ENCODE peak calls at places on chromosomes 7 and 10, in four cellular contexts. One of them, this sample, is unnamed.

GRCh38 chr10:123636598-123637325 is 29.4 kb upstream of the GPR26 start:
- DNase-seq in HCT116: peak
- DNase-seq in HepG2: no peak
- DNase-seq in GM23338: no peak
- DNase-seq in this sample: no peak

GRCh38 chr10:132105302-132105995 is 39.7 kb downstream of the JAKMIP3 start:
- DNase-seq in GM23338: no peak
- DNase-seq in HCT116: no peak
- DNase-seq in HepG2: no peak
- DNase-seq in this sample: no peak

GRCh38 chr10:49071221-49071761 is 44.0 kb downstream of the VSTM4 start:
- DNase-seq in GM23338: no peak
- DNase-seq in HCT116: no peak
- DNase-seq in HepG2: no peak
- DNase-seq in this sample: no peak

GRCh38 chr7:74288034-74288881 is 949 bp upstream of the CLIP2 start:
- DNase-seq in HCT116: no peak
- DNase-seq in GM23338: peak
- DNase-seq in HepG2: no peak
- DNase-seq in this sample: no peak

GRCh38 chr7:115274-115911 is 77.0 kb upstream of the FAM20C start:
- DNase-seq in GM23338: no peak
- DNase-seq in HepG2: no peak
- DNase-seq in HCT116: no peak
- DNase-seq in this sample: no peak

GRCh38 chr7:57348646-57349269 is 101.2 kb upstream of the ZNF716 start:
- DNase-seq in HCT116: no peak
- DNase-seq in HepG2: no peak
- DNase-seq in GM23338: no peak
- DNase-seq in this sample: no peak

GRCh38 chr10:33306126-33306525 is 28.3 kb downstream of the NRP1 start:
- DNase-seq in HCT116: no peak
- DNase-seq in HepG2: no peak
- DNase-seq in GM23338: no peak
- DNase-seq in this sample: no peak

GRCh38 chr10:19702215-19702614 is 114.0 kb upstream of the PLXDC2 start:
- DNase-seq in HCT116: no peak
- DNase-seq in HepG2: no peak
- DNase-seq in GM23338: no peak
- DNase-seq in this sample: no peak

GRCh38 chr10:79038841-79039201 is 29.9 kb upstream of the ZMIZ1 start:
- DNase-seq in HepG2: no peak
- DNase-seq in HCT116: no peak
- DNase-seq in GM23338: peak
- DNase-seq in this sample: no peak

GRCh38 chr7:120055300-120055699 is 217.7 kb upstream of the KCND2 start:
- DNase-seq in HepG2: no peak
- DNase-seq in HCT116: peak
- DNase-seq in GM23338: no peak
- DNase-seq in this sample: no peak

GRCh38 chr10:49106451-49106850 is 8.9 kb downstream of the VSTM4 start:
- DNase-seq in HepG2: no peak
- DNase-seq in GM23338: no peak
- DNase-seq in HCT116: no peak
- DNase-seq in this sample: no peak

GRCh38 chr7:36969376-36969775 is 245.1 kb upstream of the AOAH start:
- DNase-seq in HepG2: no peak
- DNase-seq in GM23338: no peak
- DNase-seq in HCT116: no peak
- DNase-seq in this sample: no peak

GRCh38 chr7:96328016-96328415 is 6.1 kb upstream of the SLC25A13 start:
- DNase-seq in GM23338: no peak
- DNase-seq in HCT116: no peak
- DNase-seq in HepG2: no peak
- DNase-seq in this sample: no peak

GRCh38 chr7:147509052-147509480 is 1081.5 kb upstream of the C7orf33 start:
- DNase-seq in HCT116: no peak
- DNase-seq in HepG2: no peak
- DNase-seq in GM23338: no peak
- DNase-seq in this sample: peak
- TF ChIP-seq POLR2AphosphoS5 in HCT116: no peak
- TF ChIP-seq POLR2AphosphoS5 in HepG2: no peak
- TF ChIP-seq POLR2AphosphoS5 in GM23338: no peak
- TF ChIP-seq POLR2AphosphoS5 in this sample: no peak

GRCh38 chr10:22323538-22324305 is 2.8 kb downstream of the BMI1 start:
- DNase-seq in GM23338: peak
- DNase-seq in HepG2: no peak
- DNase-seq in HCT116: no peak
- DNase-seq in this sample: no peak

GRCh38 chr10:22321831-22322662 is 1.1 kb downstream of the BMI1 start:
- DNase-seq in HCT116: no peak
- DNase-seq in GM23338: peak
- DNase-seq in HepG2: no peak
- DNase-seq in this sample: no peak

GRCh38 chr10:22321156-22321711 is 335 bp downstream of the BMI1 start:
- DNase-seq in HCT116: no peak
- DNase-seq in HepG2: peak
- DNase-seq in GM23338: peak
- DNase-seq in this sample: no peak

GRCh38 chr10:22324413-22324812 is 3.5 kb downstream of the BMI1 start:
- DNase-seq in HCT116: no peak
- DNase-seq in GM23338: no peak
- DNase-seq in HepG2: no peak
- DNase-seq in this sample: no peak

DNA sequence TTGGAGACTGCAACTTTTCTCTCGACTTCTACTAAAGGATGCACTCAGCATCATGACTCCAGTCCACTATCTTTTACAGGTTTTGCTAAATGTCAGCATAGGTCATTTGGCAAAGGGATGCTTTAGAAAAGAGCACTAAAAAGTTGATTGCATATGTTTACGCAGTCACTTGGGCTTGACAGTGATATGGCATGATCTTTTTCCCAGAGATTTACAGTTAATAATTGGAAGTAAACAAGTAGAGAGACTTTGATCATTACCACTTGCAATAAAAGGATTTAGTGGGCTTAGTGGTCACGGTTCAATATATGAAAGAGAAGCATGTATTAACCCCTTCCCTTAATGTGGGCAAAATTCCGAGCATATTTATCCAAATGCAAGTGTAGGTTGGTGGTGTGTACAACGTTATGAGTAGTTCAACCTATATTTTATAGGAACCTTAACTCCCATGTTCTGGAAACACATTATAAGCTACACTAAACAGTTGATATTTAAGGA is 1.8 kb downstream of the BMI1 start:
- DNase-seq in HCT116: no peak
- DNase-seq in HepG2: no peak
- DNase-seq in GM23338: no peak
- DNase-seq in this sample: no peak
- TF ChIP-seq EZH2 in HCT116: no peak
- TF ChIP-seq EZH2 in HepG2: no peak
- TF ChIP-seq EZH2 in GM23338: no peak
- TF ChIP-seq EZH2 in this sample: no peak

DNA sequence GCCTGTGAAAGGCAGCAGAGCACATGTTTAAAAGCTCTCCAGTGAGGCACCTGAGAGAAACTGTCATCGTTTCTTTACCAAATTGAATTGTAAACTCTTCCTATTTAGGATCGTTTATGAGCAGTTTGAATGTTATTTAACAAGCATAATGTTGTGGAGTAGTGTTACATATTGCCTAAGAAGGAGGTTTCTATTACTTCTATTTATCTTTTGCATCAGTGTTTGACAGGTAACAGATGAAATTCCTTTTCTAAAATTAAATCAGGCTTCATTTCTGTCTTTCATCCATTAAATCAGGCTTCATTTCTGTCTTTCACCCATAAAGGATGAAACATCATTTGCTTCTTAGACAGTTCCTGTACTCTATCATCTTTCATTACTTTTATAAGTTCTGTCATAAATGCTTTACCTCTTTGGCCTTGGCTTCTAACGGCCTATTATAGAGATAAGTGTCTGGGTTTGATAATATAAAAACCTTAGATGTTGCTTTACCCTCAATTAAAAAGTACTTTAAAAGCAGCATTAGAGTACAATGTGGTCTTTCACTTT is 266.7 kb downstream of the NXPH1 start:
- DNase-seq in HCT116: no peak
- DNase-seq in HepG2: no peak
- DNase-seq in GM23338: no peak
- DNase-seq in this sample: no peak
- H3K4me3 ChIP-seq in HCT116: no peak
- H3K4me3 ChIP-seq in HepG2: no peak
- H3K4me3 ChIP-seq in GM23338: no peak
- H3K4me3 ChIP-seq in this sample: no peak

DNA sequence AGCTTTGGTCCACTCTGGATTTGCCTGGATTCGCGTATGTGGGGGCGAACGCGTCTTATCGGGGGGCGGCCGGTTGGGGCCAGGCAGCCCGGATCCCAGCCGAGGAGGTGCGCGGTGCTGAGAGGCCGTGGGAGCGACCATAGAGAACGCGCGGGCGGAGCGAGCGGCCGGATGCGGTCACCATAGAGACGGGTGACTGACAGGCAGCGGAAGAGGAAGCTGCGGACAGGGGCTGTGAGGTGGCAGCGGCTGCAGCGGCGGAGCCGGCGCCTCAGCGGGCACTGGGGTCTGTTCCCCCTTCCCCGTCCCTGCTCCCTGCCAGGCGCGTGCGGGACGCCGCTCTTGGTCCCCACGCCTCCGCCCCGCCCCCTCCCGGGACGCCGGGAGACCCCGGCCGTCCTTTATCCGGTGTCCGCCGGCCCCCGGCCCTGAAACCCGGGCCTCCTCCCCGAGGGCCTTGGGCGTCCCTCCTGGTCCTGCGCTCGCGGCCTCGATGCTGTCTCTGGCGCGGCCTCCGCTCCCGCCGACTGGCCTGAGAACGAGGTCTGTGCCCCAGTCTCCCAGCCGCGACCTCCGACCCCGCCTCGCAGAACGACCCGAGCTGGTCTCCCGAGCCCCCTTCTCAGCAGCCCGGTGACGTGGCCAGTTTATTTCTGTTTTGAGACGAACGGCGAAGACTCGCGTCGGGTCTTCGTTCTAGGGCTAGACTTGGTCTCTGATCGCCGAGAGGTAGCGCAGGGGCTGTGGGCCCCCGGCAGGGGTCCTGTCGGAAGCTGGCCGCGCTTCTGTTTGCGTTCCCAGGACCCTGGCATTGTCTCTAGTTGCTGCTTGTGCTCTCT is at the start of gene CHPF2:
- DNase-seq in HepG2: peak
- DNase-seq in HCT116: peak
- DNase-seq in GM23338: peak
- DNase-seq in this sample: no peak
- TF ChIP-seq POLR2AphosphoS5 in HepG2: peak
- TF ChIP-seq POLR2AphosphoS5 in HCT116: peak
- TF ChIP-seq POLR2AphosphoS5 in GM23338: peak
- TF ChIP-seq POLR2AphosphoS5 in this sample: peak

GRCh38 chr10:120948889-120949382 is 97.8 kb downstream of the WDR11 start:
- DNase-seq in HCT116: peak
- DNase-seq in HepG2: peak
- DNase-seq in GM23338: peak
- DNase-seq in this sample: no peak

GRCh38 chr10:120951288-120951687 is 100.1 kb downstream of the WDR11 start:
- DNase-seq in HepG2: no peak
- DNase-seq in HCT116: no peak
- DNase-seq in GM23338: peak
- DNase-seq in this sample: no peak

GRCh38 chr10:120946497-120946896 is 95.3 kb downstream of the WDR11 start:
- DNase-seq in HCT116: no peak
- DNase-seq in HepG2: no peak
- DNase-seq in GM23338: no peak
- DNase-seq in this sample: no peak

GRCh38 chr10:120950103-120950561 is 99.0 kb downstream of the WDR11 start:
- DNase-seq in HCT116: no peak
- DNase-seq in HepG2: no peak
- DNase-seq in GM23338: peak
- DNase-seq in this sample: no peak

DNA sequence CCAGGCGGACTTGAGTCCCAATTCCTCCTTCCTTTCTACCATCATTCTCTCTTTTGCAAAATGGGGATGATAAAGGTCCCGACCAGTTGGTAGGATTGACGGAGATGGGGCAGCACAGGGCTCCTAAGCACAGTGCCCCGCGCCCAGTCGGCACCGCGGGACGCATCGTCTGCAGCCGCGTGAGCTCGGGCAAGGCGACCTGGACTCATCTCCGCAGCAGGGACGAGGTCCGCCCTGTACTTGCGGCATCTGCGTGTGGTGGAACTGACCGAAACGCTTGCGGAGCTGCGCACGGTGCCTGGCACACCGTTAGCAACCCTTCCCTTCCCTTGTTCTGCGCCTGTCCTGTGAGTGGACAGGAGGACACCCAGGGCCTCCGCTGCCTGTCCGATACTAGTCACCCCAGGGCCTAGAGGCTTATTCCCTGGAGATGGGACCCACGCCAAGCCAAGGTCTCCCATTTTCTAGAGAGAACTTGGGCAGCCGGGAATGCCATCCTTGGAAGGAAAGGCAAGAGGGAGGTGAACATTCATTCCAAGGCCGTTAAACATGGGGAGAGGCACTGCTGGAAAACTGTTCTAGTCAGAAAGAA is 98.4 kb downstream of the WDR11 start:
- DNase-seq in HCT116: no peak
- DNase-seq in HepG2: no peak
- DNase-seq in GM23338: peak
- DNase-seq in this sample: no peak
- TF ChIP-seq EZH2 in HCT116: no peak
- TF ChIP-seq EZH2 in HepG2: no peak
- TF ChIP-seq EZH2 in GM23338: no peak
- TF ChIP-seq EZH2 in this sample: no peak